ENCODE peak calls at places on chromosome 5, in four cellular contexts. A is WTC11, O is HepG2, F is K562. I is an unnamed sample.

GRCh38 chr5:110054240-110054639 is 364.5 kb downstream of the MAN2A1 start:
- DNase-seq in A (no peak), O (peak), F (no peak), I (peak)

GRCh38 chr5:6058055-6058715 is 320.2 kb downstream of the MED10 start:
- DNase-seq in A (no peak), O (no peak), F (no peak), I (no peak)

GRCh38 chr5:134149571-134150303 is 27.0 kb downstream of the SKP1 start:
- DNase-seq in A (no peak), O (peak), F (no peak), I (no peak)

GRCh38 chr5:79025054-79025465 is 40.0 kb upstream of the ARSB start:
- DNase-seq in A (peak), O (peak), F (peak), I (no peak)

GRCh38 chr5:114686345-114686744 is 324.5 kb downstream of the KCNN2 start:
- DNase-seq in A (no peak), O (no peak), F (no peak), I (no peak)

GRCh38 chr5:68292316-68292715 is 76.8 kb downstream of the PIK3R1 start:
- DNase-seq in A (no peak), O (no peak), F (no peak), I (no peak)

GRCh38 chr5:8138884-8139283 is 269.9 kb downstream of the MTRR start:
- DNase-seq in A (no peak), O (no peak), F (no peak), I (no peak)

GRCh38 chr5:167488371-167488770 is 803.1 kb upstream of the WWC1 start:
- DNase-seq in A (no peak), O (no peak), F (no peak), I (no peak)

GRCh38 chr5:98763001-98763630 is 10.3 kb upstream of the RGMB start:
- DNase-seq in A (peak), O (no peak), F (no peak), I (no peak)

GRCh38 chr5:32027717-32028321 is 146.3 kb downstream of the GOLPH3 start:
- DNase-seq in A (no peak), O (peak), F (no peak), I (no peak)

GRCh38 chr5:137619191-137619870 is 116.6 kb downstream of the KLHL3 start:
- DNase-seq in A (no peak), O (no peak), F (no peak), I (no peak)

GRCh38 chr5:67972027-67972822 is 243.3 kb upstream of the PIK3R1 start:
- DNase-seq in A (no peak), O (no peak), F (no peak), I (no peak)

GRCh38 chr5:166961028-166961427 is 1330.4 kb upstream of the WWC1 start:
- DNase-seq in A (no peak), O (no peak), F (peak), I (no peak)

GRCh38 chr5:75055727-75056144 is 3.4 kb upstream of the GCNT4 start:
- DNase-seq in A (peak), O (peak), F (no peak), I (no peak)

GRCh38 chr5:103546858-103547257 is 15.7 kb downstream of the NUDT12 start:
- DNase-seq in A (no peak), O (no peak), F (no peak), I (no peak)
- TF ChIP-seq CBFB in A (no peak), O (no peak), F (no peak), I (no peak)

GRCh38 chr5:144469106-144469505 is 298.4 kb downstream of the KCTD16 start:
- DNase-seq in A (no peak), O (no peak), F (no peak), I (no peak)

GRCh38 chr5:144468542-144468941 is 297.9 kb downstream of the KCTD16 start:
- DNase-seq in A (no peak), O (no peak), F (no peak), I (no peak)

GRCh38 chr5:144465441-144465840 is 294.8 kb downstream of the KCTD16 start:
- DNase-seq in A (no peak), O (no peak), F (no peak), I (no peak)

GRCh38 chr5:144473650-144474049 is 303.0 kb downstream of the KCTD16 start:
- DNase-seq in A (no peak), O (no peak), F (no peak), I (no peak)

DNA sequence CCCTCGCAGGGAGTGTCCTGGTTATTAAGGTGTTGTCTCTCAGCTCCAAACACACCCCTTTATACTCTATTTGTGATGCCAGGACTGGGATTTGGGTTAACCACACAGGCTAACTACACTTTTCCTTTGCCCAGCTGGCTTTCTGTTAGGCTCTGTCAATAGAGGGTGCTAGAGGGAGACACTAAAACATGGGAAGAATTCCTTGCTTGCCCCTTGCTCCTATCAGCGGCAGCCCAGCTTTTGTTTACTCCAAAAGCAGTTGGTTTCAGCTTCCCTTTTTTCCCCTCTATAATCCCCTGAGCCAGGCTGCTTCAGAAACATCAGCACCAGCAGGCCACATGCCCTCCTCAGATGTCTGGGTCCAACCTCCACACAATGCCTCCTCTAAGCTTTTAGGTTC is 297.1 kb downstream of the KCTD16 start:
- DNase-seq in A (peak), O (peak), F (no peak), I (no peak)
- TF ChIP-seq CBFB in A (no peak), O (no peak), F (no peak), I (no peak)

GRCh38 chr5:181100121-181101015 is 30.6 kb downstream of the OR2V1 start:
- DNase-seq in A (peak), O (no peak), F (peak), I (no peak)
- TF ChIP-seq CBFB in A (no peak), O (no peak), F (no peak), I (no peak)

GRCh38 chr5:132011561-132012384 is at the start of gene ACSL6:
- DNase-seq in A (peak), O (no peak), F (peak), I (no peak)

GRCh38 chr5:132008163-132008473 is 3.3 kb downstream of the ACSL6 start:
- DNase-seq in A (peak), O (no peak), F (no peak), I (no peak)

GRCh38 chr5:132010645-132011560 is 555 bp downstream of the ACSL6 start:
- DNase-seq in A (peak), O (no peak), F (peak), I (no peak)

GRCh38 chr5:132008961-132009680 is 2.3 kb downstream of the ACSL6 start:
- DNase-seq in A (peak), O (no peak), F (peak), I (no peak)

GRCh38 chr5:132009706-132010405 is 1.6 kb downstream of the ACSL6 start:
- DNase-seq in A (peak), O (no peak), F (no peak), I (no peak)
- TF ChIP-seq CBFB in A (no peak), O (no peak), F (no peak), I (no peak)

DNA sequence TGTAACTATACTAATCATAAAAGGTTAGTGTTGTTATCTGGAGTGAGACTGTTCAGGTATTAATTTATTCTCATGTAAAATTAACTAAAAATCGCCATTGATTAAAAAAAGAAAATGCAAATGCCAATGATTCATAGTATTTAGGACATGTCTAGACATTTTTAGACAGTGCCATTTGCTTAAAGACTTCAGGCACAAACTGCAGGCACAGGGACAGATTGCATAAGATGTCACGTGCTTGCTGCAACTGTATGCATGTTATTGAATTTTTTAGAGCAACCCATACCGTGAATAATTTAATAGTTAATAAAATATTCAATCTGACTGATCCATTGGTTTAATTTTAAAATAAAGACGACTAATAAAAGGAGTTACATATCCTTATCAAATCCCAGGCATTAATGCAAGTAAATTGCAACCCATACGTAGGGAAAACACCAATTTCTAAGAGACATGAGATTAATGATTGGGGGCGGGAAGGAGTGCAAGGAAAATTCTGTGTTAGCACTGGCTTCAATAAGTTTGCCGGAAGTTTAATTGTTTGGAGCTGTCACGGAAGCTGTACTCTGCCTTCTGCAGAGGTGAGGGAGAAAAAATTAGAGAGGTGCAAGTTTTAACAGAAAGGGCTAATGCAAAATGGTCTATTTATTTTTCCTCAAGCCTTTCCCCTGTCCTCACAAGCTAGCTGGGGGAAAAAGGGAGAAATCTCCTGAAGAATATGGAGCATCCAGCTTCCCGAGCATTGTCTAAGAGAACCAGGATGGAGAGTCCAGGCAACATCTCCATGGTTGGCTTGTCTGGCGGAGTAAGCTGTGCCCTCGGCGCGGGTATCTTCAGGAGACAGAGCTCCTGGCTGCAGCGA is 2.9 kb downstream of the EDIL3 start:
- DNase-seq in A (no peak), O (no peak), F (no peak), I (no peak)
- TF ChIP-seq CBFB in A (no peak), O (no peak), F (no peak), I (no peak)

DNA sequence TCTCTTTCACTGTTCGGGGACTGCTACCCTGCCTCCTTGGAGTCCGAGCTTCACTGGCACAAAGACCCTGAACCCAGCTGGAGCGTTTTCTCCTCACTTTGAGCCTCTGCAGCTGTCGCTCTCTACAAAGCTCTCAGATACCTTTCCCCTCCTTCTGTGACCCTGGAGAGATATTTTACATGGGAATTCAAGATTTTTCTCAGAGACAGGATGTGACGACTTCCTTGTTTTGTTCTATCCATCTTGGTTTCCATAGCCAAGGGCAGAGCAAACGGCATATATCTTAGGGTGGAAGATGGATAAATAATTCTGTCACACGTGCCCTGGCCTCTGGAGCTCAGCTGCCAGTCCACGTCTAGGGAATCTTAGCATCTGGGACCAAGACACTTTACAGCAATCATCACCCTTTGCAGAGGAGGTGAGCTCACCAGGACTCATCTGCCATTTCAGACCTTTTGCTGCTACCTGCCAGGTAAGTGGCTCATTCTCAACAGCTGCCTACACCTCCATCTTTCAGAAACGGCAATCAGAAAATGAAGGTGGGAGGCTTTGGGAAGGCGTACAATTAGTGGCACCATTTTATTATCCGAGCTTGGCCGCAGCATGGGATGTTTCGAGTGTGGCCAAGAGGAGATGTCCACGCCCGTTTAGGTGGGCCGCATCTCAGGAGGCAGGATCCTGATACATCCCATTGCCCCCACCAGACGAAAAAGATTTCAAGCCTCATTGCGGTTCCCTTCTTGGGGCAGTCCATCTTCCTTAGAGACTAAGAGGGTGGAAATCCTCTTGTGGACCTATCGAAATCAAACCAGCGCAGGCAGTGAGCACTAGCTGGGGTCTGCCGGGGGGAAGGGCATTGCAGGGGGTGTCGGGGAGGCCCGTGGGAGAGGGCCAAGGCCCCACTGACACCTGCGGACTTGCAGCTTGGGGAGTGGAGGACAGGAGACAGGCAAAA is at the start of gene BTNL9:
- DNase-seq in A (no peak), O (no peak), F (no peak), I (no peak)
- TF ChIP-seq CBFB in A (no peak), O (no peak), F (no peak), I (no peak)

DNA sequence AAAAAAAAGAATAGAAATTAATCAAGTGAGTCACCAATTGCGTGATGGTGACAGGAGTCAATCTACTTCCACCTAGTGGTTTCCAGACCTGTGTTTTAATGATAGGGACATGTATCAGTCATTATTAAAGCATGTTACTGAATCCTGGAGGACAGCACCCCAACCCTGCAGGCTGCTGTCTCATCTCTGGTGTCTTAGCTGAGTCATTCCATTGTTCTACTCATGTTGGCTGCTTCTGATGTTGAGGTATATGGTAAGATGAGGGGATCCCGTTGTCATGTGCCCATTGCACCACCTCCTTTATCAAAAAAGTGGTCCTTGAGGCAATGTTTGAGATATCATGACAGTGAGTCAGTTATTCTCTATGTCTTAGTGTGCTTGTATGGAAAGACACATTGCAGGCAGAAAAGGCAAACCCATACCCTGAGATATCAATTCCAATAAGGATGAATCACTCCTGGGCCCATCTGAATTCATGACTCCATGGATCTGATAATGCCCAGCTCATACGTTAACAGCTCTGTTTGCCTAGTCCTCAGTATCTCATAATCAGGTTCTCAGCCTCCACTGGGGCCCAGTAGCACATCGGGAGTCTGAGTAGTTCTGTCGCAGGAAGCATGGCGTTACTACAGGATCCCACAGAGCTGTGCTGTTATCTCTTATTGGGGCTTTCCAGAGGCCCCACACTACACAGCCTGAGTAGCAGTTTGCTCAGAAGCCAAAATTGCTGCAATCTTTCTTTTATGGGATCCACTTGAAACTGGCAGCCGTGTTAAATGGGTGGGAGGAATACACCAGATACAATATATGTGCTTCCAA is 31.2 kb downstream of the HMGCS1 start:
- DNase-seq in A (no peak), O (no peak), F (peak), I (no peak)
- TF ChIP-seq CBFB in A (no peak), O (no peak), F (no peak), I (no peak)

GRCh38 chr5:88141695-88141979 is 127.0 kb downstream of the TMEM161B start:
- DNase-seq in A (no peak), O (no peak), F (no peak), I (no peak)
- TF ChIP-seq CBFB in A (no peak), O (no peak), F (no peak), I (no peak)